ENCODE peak calls at places on chromosomes 6 and 20, in seven cellular contexts. O is right lobe of liver, A is Peyer's patch, J is GM23248, C is colonic mucosa, Y is BE2C, G is heart left ventricle. W is an unnamed sample. For H3K9me3 and H3K4me1, the result is how much of the 10 kb centered on the place peaks cover.

GRCh38 chr20:57996936-57997629 is 231.4 kb downstream of the ANKRD60 start:
- DNase-seq in C (no peak), A (no peak), G (no peak), Y (no peak), O (no peak), J (peak), W (peak)

GRCh38 chr20:61135966-61136365 is 116.1 kb upstream of the CDH4 start:
- DNase-seq in Y (no peak), G (no peak), C (no peak), A (no peak), O (no peak), J (no peak), W (no peak)

GRCh38 chr6:17574871-17575560 is 25.1 kb upstream of the FAM8A1 start:
- DNase-seq in O (no peak), C (no peak), Y (no peak), G (no peak), J (peak), A (no peak), W (peak)

GRCh38 chr6:54448617-54449016 is 140.4 kb downstream of the TINAG start:
- DNase-seq in Y (no peak), J (no peak), C (no peak), G (no peak), A (no peak), O (no peak), W (no peak)

GRCh38 chr20:46563170-46563847 is 12.9 kb upstream of the OCSTAMP start:
- DNase-seq in G (no peak), J (no peak), A (no peak), Y (no peak), C (no peak), O (no peak), W (no peak)

GRCh38 chr6:54971825-54972224 is 125.3 kb downstream of the FAM83B start:
- DNase-seq in O (no peak), J (no peak), G (no peak), Y (no peak), A (no peak), C (no peak), W (no peak)

GRCh38 chr6:133553652-133554051 is 312.5 kb downstream of the EYA4 start:
- DNase-seq in O (no peak), C (peak), A (no peak), G (no peak), J (peak), Y (peak), W (peak)

GRCh38 chr6:41970436-41970846 is 28.8 kb upstream of the CCND3 start:
- DNase-seq in O (peak), A (no peak), Y (no peak), J (peak), G (no peak), C (no peak), W (peak)

GRCh38 chr20:18443841-18444240 is 23.0 kb downstream of the DZANK1 start:
- DNase-seq in J (peak), A (no peak), Y (peak), O (no peak), C (no peak), G (no peak), W (peak)

GRCh38 chr6:111658445-111659154 is 52.9 kb upstream of the TRAF3IP2 start:
- DNase-seq in J (peak), G (no peak), O (no peak), A (no peak), C (no peak), Y (no peak), W (peak)

GRCh38 chr6:22062807-22063408 is 233.9 kb downstream of the PRL start:
- DNase-seq in C (no peak), J (no peak), A (no peak), G (no peak), Y (no peak), O (no peak), W (no peak)

GRCh38 chr20:3749689-3750639 is 17.5 kb downstream of the HSPA12B start:
- DNase-seq in O (no peak), G (no peak), J (no peak), C (no peak), A (no peak), Y (peak), W (no peak)

GRCh38 chr6:119100115-119100514 is 21.7 kb upstream of the FAM184A start:
- DNase-seq in J (no peak), O (no peak), G (no peak), A (no peak), Y (no peak), C (no peak), W (no peak)

GRCh38 chr20:3330046-3330741 is 77.3 kb downstream of the DNAAF9 start:
- DNase-seq in O (no peak), A (no peak), J (peak), C (no peak), G (no peak), Y (no peak), W (no peak)

GRCh38 chr6:126660376-126660775 is 320.5 kb downstream of the CENPW start:
- DNase-seq in Y (no peak), C (no peak), A (no peak), O (no peak), G (no peak), J (no peak), W (no peak)

GRCh38 chr6:131828080-131828479 is 20.3 kb downstream of the ENPP1 start:
- DNase-seq in O (no peak), A (no peak), G (no peak), Y (no peak), J (peak), C (no peak), W (peak)

GRCh38 chr6:57262901-57263694 is 41.0 kb upstream of the RAB23 start:
- DNase-seq in C (no peak), G (no peak), A (no peak), J (peak), Y (no peak), O (no peak), W (peak)

GRCh38 chr6:157850030-157850429 is 27.0 kb downstream of the SNX9 start:
- DNase-seq in J (no peak), C (no peak), O (no peak), Y (no peak), A (no peak), G (no peak), W (no peak)

GRCh38 chr6:148771212-148771601 is 24.4 kb downstream of the UST start:
- DNase-seq in G (peak), J (no peak), O (no peak), Y (no peak), A (no peak), C (peak), W (no peak)

GRCh38 chr6:157761331-157761921 is 61.6 kb upstream of the SNX9 start:
- DNase-seq in O (no peak), C (no peak), A (peak), J (peak), Y (no peak), G (no peak), W (peak)

GRCh38 chr6:79466222-79466834 is 70.9 kb downstream of the LCA5 start:
- DNase-seq in Y (no peak), A (no peak), O (no peak), G (no peak), C (no peak), J (peak), W (peak)

GRCh38 chr6:167722634-167723309 is 103.9 kb upstream of the AFDN start:
- DNase-seq in J (no peak), C (no peak), A (no peak), Y (no peak), G (no peak), O (no peak), W (no peak)

GRCh38 chr6:25866011-25866410 is 8.0 kb downstream of the SLC17A3 start:
- DNase-seq in Y (no peak), G (no peak), O (no peak), J (no peak), A (no peak), C (no peak), W (no peak)

GRCh38 chr6:16747232-16748027 is 13.8 kb downstream of the ATXN1 start:
- DNase-seq in J (peak), C (no peak), O (no peak), Y (no peak), G (no peak), A (no peak), W (peak)

GRCh38 chr6:168715643-168716481 is 274.9 kb downstream of the SMOC2 start:
- DNase-seq in A (no peak), O (no peak), C (no peak), Y (no peak), G (no peak), J (peak), W (no peak)

GRCh38 chr6:159981591-159982245 is 12.8 kb downstream of the IGF2R start:
- DNase-seq in G (peak), O (peak), J (peak), C (no peak), Y (no peak), A (peak), W (peak)

GRCh38 chr6:150016324-150017185 is 8.8 kb downstream of the RAET1L start:
- DNase-seq in A (peak), Y (peak), G (peak), O (no peak), J (peak), C (peak), W (peak)

GRCh38 chr6:170152989-170153388 is 137.9 kb downstream of the DLL1 start:
- DNase-seq in O (peak), A (no peak), G (peak), J (no peak), C (peak), Y (peak), W (peak)

GRCh38 chr20:62898970-62899632 is 27.2 kb downstream of the DIDO1 start:
- DNase-seq in J (no peak), O (no peak), A (no peak), G (no peak), C (no peak), Y (no peak), W (no peak)

DNA sequence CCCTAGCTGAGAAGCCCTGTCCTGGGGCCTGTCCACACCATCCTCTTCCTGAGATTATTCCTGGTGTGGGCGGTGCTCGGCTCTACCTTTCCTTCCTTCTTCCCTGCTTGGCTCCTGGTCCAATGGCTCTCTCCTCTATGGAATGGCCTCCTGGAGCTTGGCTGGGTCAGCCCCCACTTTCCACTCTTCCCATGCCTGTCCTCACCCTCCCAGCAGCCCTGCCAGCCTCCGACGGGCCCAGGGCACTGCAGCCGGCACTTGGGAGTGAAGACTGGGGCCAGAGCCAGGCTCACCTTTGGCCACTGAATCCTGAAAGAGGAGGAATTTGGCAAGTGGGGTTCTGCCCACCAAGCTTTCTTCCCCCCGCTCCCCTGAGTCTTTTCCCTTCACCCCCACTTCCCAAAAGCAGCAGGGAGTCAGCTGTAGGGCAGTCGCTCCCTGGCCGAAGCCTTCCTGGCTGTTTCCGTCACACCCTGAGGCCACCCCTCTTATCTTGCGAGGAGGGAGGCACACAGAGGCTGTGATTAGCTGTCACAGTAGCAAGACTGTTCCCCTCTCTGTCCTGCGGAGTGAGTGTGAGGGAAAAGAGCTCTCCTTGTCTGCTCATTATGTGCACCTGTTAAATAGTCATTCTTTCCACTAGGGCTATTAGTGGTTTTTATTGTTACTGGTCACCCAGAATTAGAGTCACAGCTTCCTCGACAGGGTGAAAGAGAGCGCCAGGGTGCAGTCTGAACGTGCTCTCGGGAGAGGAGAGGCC is 6.3 kb upstream of the CDSN start:
- DNase-seq in C (no peak), Y (no peak), O (no peak), J (no peak), G (no peak), A (no peak), W (no peak)
- H3K9me3 ChIP-seq in C (under half), Y (under half), O (under half), J (under half), G (under half), A (under half), W (under half)

GRCh38 chr6:5100806-5101205 is 15.7 kb downstream of the PPP1R3G start:
- DNase-seq in C (no peak), Y (no peak), O (no peak), A (no peak), G (no peak), J (no peak), W (no peak)
- H3K4me1 ChIP-seq in C (under half), Y (under half), O (under half), A (under half), G (under half), J (under half), W (under half)

GRCh38 chr6:155384343-155384742 is 70.1 kb upstream of the TFB1M start:
- DNase-seq in G (no peak), A (no peak), O (no peak), C (no peak), J (no peak), Y (no peak), W (no peak)

GRCh38 chr6:155388546-155388945 is 67.1 kb downstream of the NOX3 start:
- DNase-seq in Y (no peak), O (no peak), G (no peak), A (no peak), J (no peak), C (no peak), W (no peak)

GRCh38 chr6:155387551-155387950 is 68.1 kb downstream of the NOX3 start:
- DNase-seq in Y (no peak), A (no peak), O (no peak), G (no peak), C (no peak), J (no peak), W (no peak)

GRCh38 chr6:155389130-155389529 is 66.5 kb downstream of the NOX3 start:
- DNase-seq in A (no peak), C (no peak), J (peak), O (no peak), G (no peak), Y (no peak), W (no peak)
- H3K9me3 ChIP-seq in A (under half), C (under half), J (under half), O (under half), G (under half), Y (under half), W (under half)

GRCh38 chr6:137698636-137699035 is 168.4 kb upstream of the TNFAIP3 start:
- DNase-seq in Y (no peak), C (no peak), G (peak), J (no peak), A (no peak), O (no peak), W (no peak)

GRCh38 chr6:137697267-137697938 is 169.7 kb upstream of the TNFAIP3 start:
- DNase-seq in A (no peak), O (no peak), G (no peak), J (peak), Y (no peak), C (peak), W (peak)

GRCh38 chr6:137700751-137701477 is 166.1 kb upstream of the TNFAIP3 start:
- DNase-seq in O (no peak), J (no peak), Y (no peak), G (no peak), C (no peak), A (no peak), W (no peak)

GRCh38 chr6:137696765-137697164 is 170.3 kb upstream of the TNFAIP3 start:
- DNase-seq in G (no peak), J (no peak), C (no peak), A (no peak), Y (no peak), O (no peak), W (no peak)

GRCh38 chr6:137699036-137699683 is 167.9 kb upstream of the TNFAIP3 start:
- DNase-seq in O (no peak), J (peak), G (peak), Y (no peak), C (no peak), A (no peak), W (no peak)
- H3K4me1 ChIP-seq in O (under half), J (under half), G (under half), Y (under half), C (under half), A (under half), W (under half)

GRCh38 chr6:100712997-100713396 is 168.1 kb downstream of the ASCC3 start:
- DNase-seq in O (no peak), G (no peak), J (no peak), C (no peak), A (no peak), Y (no peak), W (no peak)
- H3K9me3 ChIP-seq in O (under half), G (under half), J (under half), C (under half), A (under half), Y (under half), W (under half)

GRCh38 chr6:116389357-116389756 is 18.6 kb downstream of the DSE start:
- DNase-seq in J (peak), C (no peak), A (no peak), Y (no peak), G (no peak), O (no peak), W (no peak)
- H3K4me1 ChIP-seq in J (half or more), C (under half), A (under half), Y (under half), G (half or more), O (under half), W (under half)

DNA sequence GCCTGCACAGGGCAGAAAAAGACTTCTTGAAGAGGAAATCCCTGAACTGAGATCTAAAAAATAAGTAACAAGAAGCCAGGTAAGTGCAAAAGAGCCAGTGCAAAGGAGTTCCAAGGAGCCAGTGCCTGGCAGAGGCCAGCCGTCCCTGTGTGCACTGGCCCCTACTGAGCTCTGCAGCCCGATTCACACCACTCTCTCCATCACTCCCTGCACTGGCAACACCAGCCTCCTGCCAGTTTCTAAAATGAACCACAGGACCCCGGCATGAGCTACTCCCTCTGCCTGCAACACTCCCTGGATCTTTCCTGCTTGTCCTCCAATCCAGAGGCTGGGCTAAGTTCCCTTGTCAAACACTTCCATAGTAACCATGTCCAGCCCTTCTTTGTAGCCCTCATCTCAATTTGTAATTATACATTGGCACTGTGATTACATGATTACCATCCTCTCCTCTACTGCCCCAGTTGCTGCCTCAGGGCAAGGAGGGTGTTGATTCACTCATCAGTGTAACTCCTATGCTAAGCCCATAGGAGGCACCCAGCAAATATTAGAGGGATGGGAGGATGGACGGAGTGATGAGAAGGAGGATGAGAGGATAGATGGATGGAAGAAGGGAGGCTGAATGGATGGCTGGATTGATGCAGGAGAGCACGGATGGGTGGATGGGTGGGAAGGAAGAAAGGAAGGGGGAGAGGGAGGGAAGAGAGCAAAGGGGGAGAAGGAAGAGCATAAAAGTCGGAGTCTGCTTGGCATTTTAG is 49.3 kb downstream of the SIRPA start:
- DNase-seq in G (no peak), A (no peak), Y (no peak), O (no peak), J (no peak), C (no peak), W (no peak)
- H3K9me3 ChIP-seq in G (under half), A (under half), Y (under half), O (under half), J (under half), C (under half), W (under half)

GRCh38 chr6:46016063-46016608 is 476 bp upstream of the CLIC5 start:
- DNase-seq in C (peak), J (no peak), A (no peak), O (no peak), G (no peak), Y (no peak), W (no peak)
- H3K4me1 ChIP-seq in C (under half), J (under half), A (under half), O (under half), G (under half), Y (under half), W (under half)

GRCh38 chr6:77463881-77464867 is 883 bp upstream of the HTR1B start:
- DNase-seq in O (no peak), C (no peak), Y (no peak), G (no peak), A (no peak), J (no peak), W (no peak)
- H3K9me3 ChIP-seq in O (under half), C (under half), Y (under half), G (under half), A (under half), J (under half), W (under half)

W was measured in fibroblast of lung.